ENCODE peak calls at places on chromosomes 11 and 22, in four cellular contexts. T is CD4-positive, alpha-beta T cell; G is CD4-positive, alpha-beta memory T cell; C is iPS DF 6.9. H is an unnamed sample.

GRCh38 chr11:74325649-74326645 is 14.5 kb upstream of the P4HA3 start:
- DNase-seq in T (no peak), G (no peak), C (no peak), H (no peak)

GRCh38 chr11:66739983-66740382 is 11.0 kb upstream of the SPTBN2 start:
- DNase-seq in G (no peak), T (no peak), C (no peak), H (no peak)

GRCh38 chr11:130908770-130909625 is 7.3 kb downstream of the SNX19 start:
- DNase-seq in T (no peak), G (no peak), C (no peak), H (no peak)

GRCh38 chr11:19766206-19766605 is 53.6 kb downstream of the NAV2 start:
- DNase-seq in G (no peak), T (no peak), C (no peak), H (no peak)

GRCh38 chr11:130737866-130738431 is 178.3 kb downstream of the SNX19 start:
- DNase-seq in T (no peak), C (no peak), G (no peak), H (no peak)

GRCh38 chr11:101914349-101914736 is 467 bp upstream of the CEP126 start:
- DNase-seq in T (no peak), C (no peak), G (no peak), H (no peak)

GRCh38 chr11:32312865-32313403 is 122.4 kb downstream of the WT1 start:
- DNase-seq in C (no peak), G (no peak), T (no peak), H (peak; percentile 63)

GRCh38 chr11:295351-296205 is 3.7 kb downstream of the IFITM5 start:
- DNase-seq in C (no peak), T (no peak), G (no peak), H (no peak)

GRCh38 chr11:101133190-101133589 is 3.6 kb upstream of the PGR start:
- DNase-seq in C (no peak), T (no peak), G (no peak), H (no peak)

GRCh38 chr11:80798189-80798588 is 1357.4 kb upstream of the TENM4 start:
- DNase-seq in T (no peak), C (no peak), G (no peak), H (no peak)

GRCh38 chr22:20523118-20523983 is 15.9 kb downstream of the MED15 start:
- DNase-seq in C (no peak), T (no peak), G (peak; percentile 11), H (no peak)

GRCh38 chr11:76560219-76560618 is 110.3 kb downstream of the LRRC32 start:
- DNase-seq in T (no peak), C (no peak), G (peak; percentile 41), H (no peak)

GRCh38 chr11:128405693-128406364 is 181.5 kb downstream of the ETS1 start:
- DNase-seq in C (no peak), T (no peak), G (no peak), H (peak; percentile 80)

GRCh38 chr11:94183886-94184264 is 55.2 kb downstream of the PANX1 start:
- DNase-seq in C (peak; percentile 71), G (no peak), T (no peak), H (no peak)

GRCh38 chr22:46581580-46582244 is 38.5 kb upstream of the GRAMD4 start:
- DNase-seq in G (no peak), C (no peak), T (no peak), H (no peak)

GRCh38 chr11:62242021-62242420 is at the start of gene SCGB1D2:
- DNase-seq in G (no peak), T (no peak), C (no peak), H (no peak)

GRCh38 chr22:30239421-30240405 is 6.8 kb downstream of the LIF start:
- DNase-seq in T (no peak), C (no peak), G (no peak), H (no peak)

GRCh38 chr11:72844356-72844755 is 30.1 kb downstream of the ATG16L2 start:
- DNase-seq in C (no peak), T (no peak), G (no peak), H (no peak)

GRCh38 chr11:17014774-17015638 is 792 bp upstream of the PLEKHA7 start:
- DNase-seq in G (peak; percentile 19), C (no peak), T (no peak), H (peak; percentile 71)

GRCh38 chr11:122751298-122752070 is 86.8 kb upstream of the CRTAM start:
- DNase-seq in T (no peak), G (no peak), C (no peak), H (no peak)

GRCh38 chr11:76614471-76615183 is 55.9 kb downstream of the LRRC32 start:
- DNase-seq in G (no peak), C (no peak), T (no peak), H (no peak)

GRCh38 chr11:82004537-82005213 is 729.0 kb downstream of the FAM181B start:
- DNase-seq in C (no peak), G (no peak), T (no peak), H (no peak)

GRCh38 chr11:12842933-12843636 is 166.0 kb upstream of the RASSF10 start:
- DNase-seq in T (no peak), C (no peak), G (no peak), H (no peak)

GRCh38 chr11:110093407-110094297 is 460 bp downstream of the ZC3H12C start:
- DNase-seq in G (no peak), T (no peak), C (no peak), H (peak; percentile 56)

GRCh38 chr22:25048659-25049657 is 96.4 kb downstream of the KIAA1671 start:
- DNase-seq in T (peak; percentile 56), G (peak; percentile 66), C (peak; percentile 58), H (peak; percentile 70)
- H3K27ac ChIP-seq in T (no peak overlapping the region), G (no peak overlapping the region), C (no peak overlapping the region), H (no peak overlapping the region)

GRCh38 chr22:37658133-37659065 is at the start of gene PDXP:
- DNase-seq in G (peak; percentile 98), T (peak; percentile 97), C (peak; percentile 99), H (peak; percentile 100)

GRCh38 chr22:37659897-37660708 is 1.6 kb downstream of the PDXP start:
- DNase-seq in C (no peak), T (no peak), G (no peak), H (no peak)

GRCh38 chr22:37660709-37661045 is 2.2 kb downstream of the PDXP start:
- DNase-seq in T (no peak), G (no peak), C (no peak), H (no peak)

GRCh38 chr22:37657590-37658132 is 862 bp upstream of the PDXP start:
- DNase-seq in C (no peak), T (no peak), G (no peak), H (no peak)

DNA sequence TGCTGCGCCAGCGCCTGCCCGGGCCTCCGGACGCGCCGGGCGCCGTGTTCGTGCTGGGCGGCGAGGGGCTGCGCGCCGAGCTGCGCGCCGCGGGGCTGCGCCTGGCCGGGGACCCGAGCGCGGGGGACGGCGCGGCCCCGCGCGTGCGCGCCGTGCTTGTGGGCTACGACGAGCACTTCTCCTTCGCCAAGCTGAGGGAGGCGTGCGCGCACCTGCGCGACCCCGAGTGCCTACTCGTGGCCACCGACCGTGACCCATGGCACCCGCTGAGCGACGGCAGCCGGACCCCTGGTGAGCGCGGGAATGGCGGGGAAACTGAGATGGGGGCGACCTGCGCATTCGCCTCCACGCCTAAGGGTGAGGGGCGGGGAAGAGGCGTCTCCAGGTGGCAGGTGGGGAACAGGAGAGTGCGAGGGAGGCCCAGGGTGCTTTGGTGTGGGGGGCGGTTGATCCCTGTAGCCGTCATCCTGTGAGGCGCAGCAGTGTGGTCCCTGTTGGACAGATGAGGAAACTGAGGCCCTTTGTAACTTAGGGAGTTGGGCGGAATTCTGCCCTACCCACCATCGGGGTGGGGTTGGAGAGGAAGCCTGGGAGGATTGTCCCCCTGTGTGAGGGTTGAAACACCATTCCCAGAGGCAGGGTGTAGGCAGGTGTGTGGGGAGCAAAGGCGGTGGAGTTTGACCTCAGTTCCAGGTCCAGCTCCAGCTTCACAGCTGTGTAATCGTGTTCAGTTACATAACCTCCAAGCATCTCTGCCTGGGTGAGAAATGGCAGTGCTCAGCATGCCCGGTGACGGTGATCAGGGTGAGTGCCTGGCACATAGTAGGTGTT is 758 bp downstream of the PDXP start:
- DNase-seq in T (no peak), C (no peak), G (no peak), H (peak; percentile 33)
- H3K27ac ChIP-seq in T (no peak overlapping the region), C (no peak overlapping the region), G (peak overlapping the region; percentile 40), H (no peak overlapping the region)

DNA sequence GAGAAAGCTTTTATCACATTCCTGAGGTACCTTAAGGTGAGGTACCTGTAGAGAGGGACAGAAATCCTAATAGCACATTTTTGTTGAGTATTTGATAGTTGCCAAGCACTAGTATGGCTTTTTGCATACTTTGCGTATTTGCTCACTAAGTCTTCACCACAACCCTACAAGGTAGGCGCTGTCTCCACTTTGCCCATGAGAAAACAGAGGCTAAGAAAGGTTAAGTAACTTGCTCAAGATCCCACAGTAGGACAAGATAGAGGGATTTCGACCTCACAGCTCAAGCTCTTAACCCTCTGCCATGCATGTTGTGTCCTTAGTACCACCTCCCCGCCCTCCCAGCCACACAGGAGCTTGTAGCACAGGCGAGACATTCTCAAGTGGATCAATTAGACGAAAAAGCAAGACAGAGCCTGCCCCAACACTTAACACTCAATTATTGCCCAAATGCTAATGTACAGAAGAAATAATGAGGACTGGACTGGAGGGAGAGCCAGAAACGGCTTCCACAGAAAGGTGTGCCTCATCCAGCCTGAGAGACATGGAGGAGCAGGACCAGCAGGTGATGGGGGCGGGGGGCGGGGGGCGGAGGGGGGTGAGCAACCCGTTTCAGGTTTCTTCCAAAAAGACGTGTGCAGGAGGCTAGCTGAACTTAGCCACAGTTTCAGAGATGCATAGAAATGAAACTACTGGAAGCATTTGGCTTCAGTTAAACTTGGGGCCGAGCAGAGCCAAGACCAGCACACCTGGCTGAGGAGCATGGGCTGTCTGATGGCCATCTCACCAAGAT is 26.7 kb upstream of the CD44 start:
- DNase-seq in G (no peak), T (no peak), C (no peak), H (peak; percentile 54)
- H3K27ac ChIP-seq in G (no peak overlapping the region), T (no peak overlapping the region), C (no peak overlapping the region), H (peak overlapping the region; percentile 21)

GRCh38 chr11:85723088-85723487 is 37.1 kb upstream of the CCDC89 start:
- DNase-seq in G (no peak), C (no peak), T (no peak), H (no peak)

GRCh38 chr11:85718991-85719807 is 33.2 kb upstream of the CCDC89 start:
- DNase-seq in G (no peak), C (peak; percentile 47), T (no peak), H (no peak)

GRCh38 chr11:85721191-85721590 is 35.2 kb upstream of the CCDC89 start:
- DNase-seq in T (no peak), C (no peak), G (no peak), H (no peak)

GRCh38 chr11:85725510-85726258 is 39.7 kb upstream of the CCDC89 start:
- DNase-seq in C (no peak), T (no peak), G (no peak), H (no peak)

GRCh38 chr11:85724750-85725465 is 38.9 kb upstream of the CCDC89 start:
- DNase-seq in G (no peak), C (no peak), T (no peak), H (no peak)
- H3K27ac ChIP-seq in G (no peak overlapping the region), C (no peak overlapping the region), T (no peak overlapping the region), H (no peak overlapping the region)

DNA sequence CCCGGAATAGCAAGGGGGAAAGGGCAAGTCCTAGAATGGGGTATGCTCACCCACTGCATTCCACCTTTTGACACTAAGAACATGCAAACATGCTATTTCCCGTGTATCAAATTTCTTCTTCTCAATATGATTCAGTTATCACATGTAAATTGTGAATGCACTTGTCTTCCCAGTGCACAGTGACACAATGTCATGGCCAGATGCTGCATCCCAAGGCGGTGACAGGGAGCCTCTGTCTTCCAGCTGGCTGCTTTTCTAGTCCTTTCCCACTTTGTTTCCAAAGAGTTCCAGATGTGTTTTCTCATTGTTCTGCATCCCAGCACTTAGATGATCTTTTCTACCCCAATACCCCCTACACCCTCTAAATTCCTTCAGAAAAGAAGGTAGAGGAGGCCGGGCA is 12.4 kb downstream of the SLC25A18 start:
- DNase-seq in T (no peak), C (no peak), G (no peak), H (no peak)
- H3K27ac ChIP-seq in T (no peak overlapping the region), C (no peak overlapping the region), G (no peak overlapping the region), H (no peak overlapping the region)

H was measured in MM.1S.